ENCODE peak calls at places on chromosomes 11 and 22, in four cellular contexts. I is nephron progenitor cell, J is HFF-Myc, K is osteocyte. D is an unnamed sample.
A peak's percentile ranks its signal among the peaks of the same experiment; 100 is the strongest.

GRCh38 chr22:26679003-26679629 is 21.7 kb downstream of the MIAT start:
- DNase-seq in I (peak; percentile 85), J (peak; percentile 66), K (peak; percentile 94), D (peak; percentile 73)

GRCh38 chr22:33451851-33452469 is 393.8 kb upstream of the SYN3 start:
- DNase-seq in I (no peak), J (no peak), K (no peak), D (no peak)

GRCh38 chr11:64482588-64482987 is 108.4 kb upstream of the SLC22A12 start:
- DNase-seq in I (no peak), J (no peak), K (no peak), D (no peak)

GRCh38 chr11:72439455-72439854 is 5.1 kb upstream of the CLPB start:
- DNase-seq in I (no peak), J (peak; percentile 42), K (no peak), D (no peak)

GRCh38 chr11:96111308-96111707 is 187.4 kb upstream of the MTMR2 start:
- DNase-seq in I (no peak), J (no peak), K (no peak), D (no peak)

GRCh38 chr11:36056160-36056751 is 112.4 kb downstream of the LDLRAD3 start:
- DNase-seq in I (peak; percentile 41), J (no peak), K (no peak), D (no peak)

GRCh38 chr11:134762248-134763029 is 350.4 kb upstream of the B3GAT1 start:
- DNase-seq in I (no peak), J (no peak), K (peak; percentile 78), D (no peak)

GRCh38 chr22:40714514-40714966 is 35.3 kb downstream of the MCHR1 start:
- DNase-seq in I (peak; percentile 33), J (no peak), K (no peak), D (no peak)

GRCh38 chr11:16191852-16192240 is 164.5 kb downstream of the SOX6 start:
- DNase-seq in I (peak; percentile 45), J (no peak), K (no peak), D (no peak)

GRCh38 chr22:50696799-50697561 is 24.4 kb downstream of the SHANK3 start:
- DNase-seq in I (peak; percentile 76), J (no peak), K (no peak), D (peak; percentile 50)

GRCh38 chr11:57316017-57316416 is 8.7 kb downstream of the TNKS1BP1 start:
- DNase-seq in I (no peak), J (no peak), K (no peak), D (no peak)

GRCh38 chr22:44678980-44679647 is 22.9 kb upstream of the PRR5 start:
- DNase-seq in I (no peak), J (no peak), K (no peak), D (no peak)

GRCh38 chr11:71913716-71914115 is 14.7 kb downstream of the XNDC1N start:
- DNase-seq in I (no peak), J (peak; percentile 64), K (no peak), D (no peak)

GRCh38 chr11:46537851-46538295 is 56.0 kb downstream of the AMBRA1 start:
- DNase-seq in I (peak; percentile 67), J (peak; percentile 46), K (no peak), D (peak; percentile 45)

GRCh38 chr11:13868710-13869403 is 93.7 kb upstream of the SPON1 start:
- DNase-seq in I (no peak), J (no peak), K (no peak), D (no peak)

GRCh38 chr11:16365456-16366355 is 9.4 kb upstream of the SOX6 start:
- DNase-seq in I (no peak), J (no peak), K (no peak), D (no peak)

GRCh38 chr11:19091366-19091765 is 25.6 kb upstream of the ZDHHC13 start:
- DNase-seq in I (no peak), J (no peak), K (no peak), D (no peak)

GRCh38 chr11:36375348-36376314 is 79.5 kb downstream of the PRR5L start:
- DNase-seq in I (peak; percentile 36), J (no peak), K (no peak), D (no peak)

GRCh38 chr11:72842126-72842525 is 27.9 kb downstream of the ATG16L2 start:
- DNase-seq in I (no peak), J (no peak), K (no peak), D (no peak)

DNA sequence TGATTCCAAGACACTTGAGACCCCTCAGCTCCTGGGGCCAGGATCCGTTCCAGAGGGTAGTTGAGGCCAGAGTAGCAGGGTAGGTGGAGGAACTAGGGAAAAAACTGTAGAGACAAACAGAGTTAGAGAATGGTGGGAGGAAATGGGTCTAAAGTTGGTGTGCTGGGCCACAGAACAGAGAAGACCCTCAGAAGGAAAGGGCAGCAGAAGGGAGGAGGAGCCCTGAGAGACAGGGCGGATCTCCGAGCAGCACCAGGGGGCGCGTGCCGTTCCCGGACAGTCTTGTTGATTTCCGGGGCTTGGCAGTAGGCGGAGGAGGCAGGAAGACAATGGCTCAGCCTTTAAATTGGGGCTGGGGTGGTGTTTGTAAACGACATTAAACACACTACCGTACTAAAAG is 2.4 kb upstream of the CECR2 start:
- DNase-seq in I (peak; percentile 68), J (no peak), K (no peak), D (peak; percentile 29)
- TF ChIP-seq CTCF in I (peak; percentile 34), J (peak; percentile 44), K (no peak), D (peak; percentile 53)

GRCh38 chr11:28675183-28675582 is 567.0 kb downstream of the METTL15 start:
- DNase-seq in I (no peak), J (no peak), K (no peak), D (no peak)

GRCh38 chr11:28677719-28678118 is 569.5 kb downstream of the METTL15 start:
- DNase-seq in I (no peak), J (no peak), K (no peak), D (no peak)

GRCh38 chr11:28673687-28674431 is 565.7 kb downstream of the METTL15 start:
- DNase-seq in I (no peak), J (peak; percentile 78), K (no peak), D (no peak)

GRCh38 chr11:28671326-28671725 is 563.1 kb downstream of the METTL15 start:
- DNase-seq in I (no peak), J (no peak), K (no peak), D (no peak)

GRCh38 chr11:28674432-28675076 is 566.4 kb downstream of the METTL15 start:
- DNase-seq in I (peak; percentile 29), J (peak; percentile 95), K (no peak), D (no peak)
- TF ChIP-seq CTCF in I (peak; percentile 37), J (peak; percentile 83), K (peak; percentile 53), D (peak; percentile 48)

GRCh38 chr11:12381875-12382274 is 4.5 kb downstream of the PARVA start:
- DNase-seq in I (no peak), J (no peak), K (no peak), D (no peak)
- TF ChIP-seq CTCF in I (no peak), J (no peak), K (no peak), D (no peak)

DNA sequence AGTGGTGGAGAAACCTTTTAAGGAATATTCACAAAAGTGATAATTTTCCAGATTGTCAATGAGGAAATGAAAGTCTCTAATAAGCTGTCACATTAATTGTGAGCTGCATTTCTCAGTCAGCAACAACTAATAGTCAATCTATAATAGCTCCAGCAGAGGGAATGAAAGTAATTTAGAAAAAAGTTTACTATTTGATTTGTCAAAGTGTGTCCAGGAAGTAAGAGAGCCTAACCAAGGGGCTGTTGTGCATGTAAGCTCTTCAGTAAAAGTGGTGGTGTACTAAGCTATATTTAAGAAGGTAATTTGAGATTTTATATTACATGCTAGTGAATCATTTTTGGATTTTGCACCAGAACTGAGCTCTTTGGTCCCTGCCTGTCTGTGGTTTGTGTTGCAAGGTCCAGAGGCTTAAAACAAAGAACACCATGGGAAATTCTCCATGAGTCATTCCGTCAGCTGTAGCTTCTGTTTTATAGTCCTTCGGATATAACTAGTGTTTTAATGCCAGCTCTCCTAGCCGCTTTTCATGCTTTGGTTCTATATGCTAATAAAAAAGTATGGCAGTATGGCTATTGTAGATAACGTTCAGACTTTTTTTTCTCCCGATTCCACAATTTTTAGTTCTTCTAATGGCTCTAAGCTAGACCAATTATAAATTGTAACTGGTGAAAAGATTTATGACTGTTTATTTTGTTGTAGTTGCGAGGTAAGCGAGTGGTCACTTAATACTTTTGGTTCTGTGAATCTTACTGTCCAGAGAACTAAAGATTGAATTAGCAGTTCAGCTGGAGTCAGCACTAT is 64.6 kb downstream of the ARHGEF12 start:
- DNase-seq in I (no peak), J (peak; percentile 95), K (no peak), D (no peak)
- TF ChIP-seq CTCF in I (no peak), J (no peak), K (no peak), D (no peak)

GRCh38 chr11:43311791-43312607 is at the start of gene API5:
- DNase-seq in I (peak; percentile 88), J (peak; percentile 84), K (peak; percentile 97), D (peak; percentile 88)
- TF ChIP-seq CTCF in I (peak; percentile 59), J (peak; percentile 74), K (peak; percentile 87), D (peak; percentile 76)

GRCh38 chr11:84583106-84583505 is 1044.0 kb downstream of the DLG2 start:
- DNase-seq in I (no peak), J (no peak), K (no peak), D (no peak)

GRCh38 chr11:84580338-84580737 is 1046.8 kb downstream of the DLG2 start:
- DNase-seq in I (no peak), J (no peak), K (no peak), D (no peak)

DNA sequence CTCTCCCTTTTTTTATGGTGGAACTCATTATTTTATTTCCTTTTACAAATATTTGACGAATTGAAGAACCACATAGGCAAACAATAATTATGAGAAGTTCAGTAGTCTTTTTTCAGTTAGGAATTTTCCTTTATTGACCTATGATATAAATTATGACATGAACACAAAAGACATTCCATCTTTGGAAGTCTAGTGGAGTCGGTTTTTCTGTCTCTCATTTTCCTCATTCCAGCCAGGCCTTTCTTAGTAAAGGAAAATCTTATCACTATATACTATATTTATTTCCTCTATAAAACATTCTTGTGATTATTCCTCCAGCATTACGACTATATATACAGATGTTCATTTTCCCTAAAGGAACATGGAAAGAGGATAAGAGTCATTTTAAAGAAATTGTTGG is 1046.1 kb downstream of the DLG2 start:
- DNase-seq in I (no peak), J (no peak), K (no peak), D (no peak)
- TF ChIP-seq CTCF in I (no peak), J (no peak), K (no peak), D (no peak)